ENCODE peak calls at places on chromosomes 1 and 21, in seven cellular contexts. L is fibroblast of lung, N is heart right ventricle, U is tibial artery, T is cardiac muscle cell, H is heart left ventricle, S is hepatocyte. C is an unnamed sample.

GRCh38 chr1:201361652-201362504 is 15.6 kb downstream of the TNNT2 start:
- DNase-seq in L (peak; percentile 20), N (no peak), U (no peak), T (peak; percentile 60), H (peak; percentile 56), S (peak; percentile 71), C (no peak)

GRCh38 chr1:22169816-22170215 is 26.9 kb upstream of the WNT4 start:
- DNase-seq in L (no peak), N (no peak), U (no peak), T (no peak), H (no peak), S (no peak), C (no peak)

GRCh38 chr1:7454895-7455784 is 316.0 kb upstream of the VAMP3 start:
- DNase-seq in L (peak; percentile 75), N (no peak), U (no peak), T (no peak), H (no peak), S (no peak), C (no peak)

GRCh38 chr1:226723640-226724532 is 15.2 kb downstream of the ITPKB start:
- DNase-seq in L (peak; percentile 74), N (no peak), U (no peak), T (peak; percentile 81), H (peak; percentile 60), S (peak; percentile 42), C (no peak)

GRCh38 chr21:7917729-7918128 is 2603.7 kb upstream of the TPTE start:
- DNase-seq in L (no peak), N (no peak), U (no peak), T (no peak), H (no peak), S (peak; percentile 28), C (no peak)

GRCh38 chr21:41966872-41967621 is 13.2 kb upstream of the C2CD2 start:
- DNase-seq in L (no peak), N (no peak), U (no peak), T (no peak), H (no peak), S (no peak), C (no peak)

GRCh38 chr1:109980324-109981127 is 4.0 kb upstream of the AHCYL1 start:
- DNase-seq in L (no peak), N (peak; percentile 33), U (no peak), T (no peak), H (no peak), S (peak; percentile 47), C (no peak)

GRCh38 chr1:172266528-172267174 is 153.8 kb upstream of the C1orf105 start:
- DNase-seq in L (peak; percentile 57), N (no peak), U (no peak), T (no peak), H (no peak), S (no peak), C (no peak)

GRCh38 chr1:48003741-48004503 is 6.7 kb upstream of the TRABD2B start:
- DNase-seq in L (no peak), N (no peak), U (no peak), T (no peak), H (no peak), S (no peak), C (no peak)

GRCh38 chr1:243420968-243421675 is 165.3 kb downstream of the SDCCAG8 start:
- DNase-seq in L (peak; percentile 33), N (no peak), U (no peak), T (no peak), H (no peak), S (no peak), C (no peak)

GRCh38 chr1:248596615-248597014 is 885 bp downstream of the OR2T10 start:
- DNase-seq in L (no peak), N (no peak), U (no peak), T (no peak), H (no peak), S (no peak), C (no peak)

GRCh38 chr1:66434096-66434495 is 99.9 kb upstream of the SGIP1 start:
- DNase-seq in L (peak; percentile 69), N (no peak), U (no peak), T (no peak), H (no peak), S (no peak), C (no peak)

GRCh38 chr1:179707406-179707805 is 35.7 kb upstream of the FAM163A start:
- DNase-seq in L (no peak), N (no peak), U (no peak), T (peak; percentile 59), H (no peak), S (no peak), C (no peak)

GRCh38 chr1:32992489-32993214 is 28.0 kb upstream of the RNF19B start:
- DNase-seq in L (peak; percentile 99), N (peak; percentile 68), U (peak; percentile 90), T (peak; percentile 98), H (peak; percentile 88), S (peak; percentile 90), C (no peak)

GRCh38 chr21:42313501-42313969 is 1.7 kb downstream of the TFF3 start:
- DNase-seq in L (no peak), N (no peak), U (no peak), T (no peak), H (no peak), S (no peak), C (no peak)

GRCh38 chr1:59678065-59678808 is 136.5 kb upstream of the HOOK1 start:
- DNase-seq in L (peak; percentile 36), N (no peak), U (no peak), T (peak; percentile 62), H (no peak), S (no peak), C (no peak)

GRCh38 chr1:155261888-155262673 is at the start of gene SCAMP3:
- DNase-seq in L (peak; percentile 99), N (peak; percentile 90), U (peak; percentile 98), T (peak; percentile 99), H (peak; percentile 97), S (peak; percentile 98), C (peak; percentile 82)

GRCh38 chr21:45403133-45403824 is 1.7 kb upstream of the COL18A1 start:
- DNase-seq in L (no peak), N (peak; percentile 8), U (peak; percentile 58), T (no peak), H (peak; percentile 23), S (no peak), C (no peak)

GRCh38 chr21:41142051-41142795 is 25.7 kb upstream of the BACE2 start:
- DNase-seq in L (peak; percentile 97), N (no peak), U (peak; percentile 72), T (peak; percentile 69), H (no peak), S (no peak), C (no peak)

GRCh38 chr21:44086636-44087425 is 20.4 kb upstream of the PWP2 start:
- DNase-seq in L (no peak), N (no peak), U (no peak), T (no peak), H (no peak), S (no peak), C (no peak)

GRCh38 chr1:7218210-7218832 is 433.1 kb downstream of the CAMTA1 start:
- DNase-seq in L (peak; percentile 27), N (no peak), U (no peak), T (peak; percentile 50), H (no peak), S (peak; percentile 47), C (no peak)

GRCh38 chr1:185075476-185075875 is 30.1 kb downstream of the RNF2 start:
- DNase-seq in L (no peak), N (no peak), U (no peak), T (no peak), H (no peak), S (no peak), C (no peak)

GRCh38 chr21:41778974-41779600 is 12.2 kb upstream of the RIPK4 start:
- DNase-seq in L (no peak), N (no peak), U (no peak), T (no peak), H (no peak), S (no peak), C (no peak)

DNA sequence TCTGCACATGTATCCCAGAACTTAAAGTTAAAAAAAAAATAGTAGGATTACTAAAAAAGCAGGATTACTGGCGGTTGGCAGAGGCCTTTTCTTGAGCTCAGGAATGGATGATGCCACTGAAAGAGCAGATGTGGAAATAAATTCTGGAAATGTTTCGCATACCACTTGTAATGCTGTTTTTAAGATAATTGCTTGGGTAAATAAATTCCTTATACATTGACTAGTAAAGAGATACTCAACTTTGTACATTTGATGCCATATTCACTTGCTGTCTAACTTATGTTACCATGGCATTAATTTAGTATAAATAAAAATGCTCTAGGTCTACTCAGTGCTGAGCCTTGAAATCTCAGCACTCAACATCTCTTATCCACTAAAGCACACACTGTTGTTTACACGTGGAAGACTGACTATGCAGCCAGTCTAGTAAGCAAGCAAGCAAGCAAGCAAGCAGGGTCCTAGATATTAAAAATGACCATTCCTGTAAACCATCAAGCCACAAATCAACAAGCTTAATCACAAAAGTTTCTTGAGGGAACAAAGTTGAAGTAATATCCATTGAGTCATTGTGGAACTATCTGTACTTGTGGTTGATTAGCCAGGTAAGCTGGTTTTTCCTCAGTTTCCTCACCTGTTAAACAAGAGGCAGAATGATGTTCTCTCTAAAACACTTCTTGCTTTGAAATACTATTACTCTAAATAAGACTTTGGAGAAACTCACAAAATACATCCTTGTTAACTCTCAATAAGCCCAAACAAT is 1.7 kb upstream of the RASAL2 start:
- DNase-seq in L (peak; percentile 40), N (no peak), U (no peak), T (peak; percentile 60), H (no peak), S (no peak), C (no peak)
- H3K4me3 ChIP-seq in L (peak overlapping the region; percentile 83), N (no peak overlapping the region), U (no peak overlapping the region), T (no peak overlapping the region), H (peak overlapping the region; percentile 92), S (peak overlapping the region; percentile 45), C (no peak overlapping the region)

GRCh38 chr1:222622765-222623164 is 4.9 kb downstream of the MIA3 start:
- DNase-seq in L (no peak), N (no peak), U (no peak), T (no peak), H (no peak), S (no peak), C (no peak)

GRCh38 chr1:222620566-222620965 is 2.7 kb downstream of the MIA3 start:
- DNase-seq in L (no peak), N (no peak), U (no peak), T (no peak), H (no peak), S (no peak), C (no peak)

GRCh38 chr1:222627232-222627631 is 9.3 kb downstream of the MIA3 start:
- DNase-seq in L (peak; percentile 73), N (no peak), U (peak; percentile 72), T (peak; percentile 81), H (no peak), S (no peak), C (no peak)

GRCh38 chr1:222624214-222624613 is 6.3 kb downstream of the MIA3 start:
- DNase-seq in L (no peak), N (no peak), U (no peak), T (no peak), H (no peak), S (no peak), C (no peak)

GRCh38 chr1:222623458-222623857 is 5.6 kb downstream of the MIA3 start:
- DNase-seq in L (no peak), N (no peak), U (no peak), T (no peak), H (no peak), S (no peak), C (no peak)
- H3K36me3 ChIP-seq in L (peaks cover 4% of the 10 kb centered on the region), N (peaks cover 73% of the 10 kb centered on the region), U (peaks cover 42% of the 10 kb centered on the region), T (peaks cover 41% of the 10 kb centered on the region), H (peaks cover 68% of the 10 kb centered on the region), S (no peaks in the 10 kb centered on the region), C (peaks cover 29% of the 10 kb centered on the region)

GRCh38 chr1:3023994-3024393 is 2.7 kb downstream of the ACTRT2 start:
- DNase-seq in L (no peak), N (no peak), U (no peak), T (no peak), H (no peak), S (no peak), C (no peak)
- H3K9me3 ChIP-seq in L (no peaks in the 10 kb centered on the region), N (no peaks in the 10 kb centered on the region), U (no peaks in the 10 kb centered on the region), T (no peaks in the 10 kb centered on the region), H (no peaks in the 10 kb centered on the region), S (no peaks in the 10 kb centered on the region), C (no peaks in the 10 kb centered on the region)

GRCh38 chr1:241163363-241163762 is 193.6 kb downstream of the RGS7 start:
- DNase-seq in L (no peak), N (no peak), U (no peak), T (no peak), H (no peak), S (no peak), C (no peak)
- H3K4me3 ChIP-seq in L (no peak overlapping the region), N (no peak overlapping the region), U (no peak overlapping the region), T (no peak overlapping the region), H (no peak overlapping the region), S (no peak overlapping the region), C (no peak overlapping the region)